ENCODE peak calls at places on chromosomes 3 and 15, in nine cellular contexts. P is transverse colon; F is psoas muscle; X is SK-N-SH; L is CD4-positive, alpha-beta T cell; O is breast epithelium; K is fibroblast of pulmonary artery; Q is left ventricle myocardium inferior; E is MCF 10A. G is an unnamed sample.

GRCh38 chr15:25333049-25333448 is 105.8 kb downstream of the UBE3A start:
- DNase-seq in X (no peak), P (peak; percentile 11), L (no peak), Q (no peak), F (no peak), K (no peak), E (no peak), O (no peak), G (no peak)

GRCh38 chr3:195714380-195715011 is 6.3 kb upstream of the MUC20 start:
- DNase-seq in Q (no peak), L (no peak), E (no peak), P (no peak), O (no peak), X (no peak), K (no peak), F (peak; percentile 63), G (no peak)

GRCh38 chr3:195226445-195226844 is 44.5 kb downstream of the XXYLT1 start:
- DNase-seq in P (no peak), E (no peak), O (no peak), X (no peak), Q (no peak), L (no peak), K (no peak), F (no peak), G (no peak)

GRCh38 chr15:100803158-100803440 is 76.5 kb upstream of the ALDH1A3 start:
- DNase-seq in L (no peak), F (no peak), P (no peak), X (no peak), E (no peak), O (no peak), K (no peak), Q (no peak), G (no peak)

GRCh38 chr3:78281381-78281780 is 1241.5 kb downstream of the ROBO2 start:
- DNase-seq in E (no peak), P (no peak), K (no peak), L (no peak), F (peak; percentile 42), Q (no peak), X (no peak), O (no peak), G (no peak)

GRCh38 chr15:40340038-40340739 is 550 bp downstream of the CCDC9B start:
- DNase-seq in E (peak; percentile 65), O (no peak), L (no peak), P (peak; percentile 76), Q (peak; percentile 90), F (peak; percentile 95), K (peak; percentile 82), X (peak; percentile 74), G (no peak)

GRCh38 chr15:68528891-68529290 is 49.9 kb upstream of the CORO2B start:
- DNase-seq in O (no peak), P (no peak), X (no peak), F (no peak), K (peak; percentile 90), E (no peak), L (no peak), Q (no peak), G (no peak)

GRCh38 chr15:90718232-90718631 is 1.1 kb downstream of the BLM start:
- DNase-seq in F (no peak), O (no peak), L (no peak), Q (no peak), K (no peak), P (no peak), E (no peak), X (no peak), G (no peak)

GRCh38 chr3:138890555-138891187 is 55.9 kb upstream of the PIK3CB start:
- DNase-seq in Q (no peak), F (no peak), X (no peak), P (no peak), K (no peak), L (no peak), O (no peak), E (no peak), G (no peak)

GRCh38 chr3:127172670-127173515 is 20.0 kb upstream of the PRR23E start:
- DNase-seq in E (peak; percentile 42), L (no peak), O (peak; percentile 12), X (peak; percentile 92), P (no peak), Q (no peak), F (no peak), K (peak; percentile 30), G (no peak)

GRCh38 chr3:107800705-107801104 is 277.9 kb downstream of the BBX start:
- DNase-seq in F (no peak), K (no peak), P (no peak), Q (no peak), O (no peak), X (no peak), L (no peak), E (no peak), G (no peak)

GRCh38 chr3:131896285-131896684 is 138.5 kb downstream of the CPNE4 start:
- DNase-seq in L (no peak), K (no peak), E (no peak), X (no peak), P (no peak), F (no peak), O (no peak), Q (no peak), G (no peak)

GRCh38 chr3:124896824-124897526 is 9.8 kb upstream of the ITGB5 start:
- DNase-seq in F (no peak), Q (no peak), O (no peak), K (no peak), X (no peak), E (no peak), P (no peak), L (no peak), G (no peak)

GRCh38 chr15:91783451-91783850 is 70.1 kb upstream of the SLCO3A1 start:
- DNase-seq in L (no peak), K (no peak), Q (no peak), X (no peak), F (no peak), O (no peak), P (no peak), E (no peak), G (no peak)

GRCh38 chr15:74378853-74379252 is 11.4 kb upstream of the CYP11A1 start:
- DNase-seq in F (peak; percentile 9), Q (no peak), P (no peak), L (no peak), E (no peak), X (peak; percentile 4), K (peak; percentile 77), O (peak; percentile 58), G (no peak)

GRCh38 chr3:81922404-81922803 is 161.0 kb upstream of the GBE1 start:
- DNase-seq in F (no peak), K (no peak), P (no peak), Q (no peak), E (no peak), L (no peak), X (no peak), O (no peak), G (no peak)

GRCh38 chr3:81920805-81921204 is 159.4 kb upstream of the GBE1 start:
- DNase-seq in K (peak; percentile 65), Q (no peak), O (no peak), X (peak; percentile 12), L (no peak), P (no peak), F (no peak), E (no peak), G (no peak)

GRCh38 chr3:81914254-81914653 is 152.8 kb upstream of the GBE1 start:
- DNase-seq in O (no peak), L (no peak), P (no peak), E (no peak), Q (no peak), F (no peak), X (no peak), K (no peak), G (no peak)

GRCh38 chr3:81916890-81917289 is 155.4 kb upstream of the GBE1 start:
- DNase-seq in E (no peak), P (no peak), Q (no peak), K (no peak), X (no peak), L (no peak), O (no peak), F (no peak), G (no peak)
- TF ChIP-seq CTCF in E (no peak), P (no peak), Q (no peak), K (no peak), X (no peak), L (no peak), O (no peak), F (no peak), G (no peak)

GRCh38 chr3:153785901-153786300 is 335.3 kb upstream of the ARHGEF26 start:
- DNase-seq in L (no peak), Q (no peak), X (no peak), K (no peak), F (no peak), O (no peak), E (no peak), P (no peak), G (no peak)
- TF ChIP-seq CTCF in L (no peak), Q (no peak), X (peak; percentile 13), K (no peak), F (no peak), O (no peak), E (no peak), P (no peak), G (no peak)

DNA sequence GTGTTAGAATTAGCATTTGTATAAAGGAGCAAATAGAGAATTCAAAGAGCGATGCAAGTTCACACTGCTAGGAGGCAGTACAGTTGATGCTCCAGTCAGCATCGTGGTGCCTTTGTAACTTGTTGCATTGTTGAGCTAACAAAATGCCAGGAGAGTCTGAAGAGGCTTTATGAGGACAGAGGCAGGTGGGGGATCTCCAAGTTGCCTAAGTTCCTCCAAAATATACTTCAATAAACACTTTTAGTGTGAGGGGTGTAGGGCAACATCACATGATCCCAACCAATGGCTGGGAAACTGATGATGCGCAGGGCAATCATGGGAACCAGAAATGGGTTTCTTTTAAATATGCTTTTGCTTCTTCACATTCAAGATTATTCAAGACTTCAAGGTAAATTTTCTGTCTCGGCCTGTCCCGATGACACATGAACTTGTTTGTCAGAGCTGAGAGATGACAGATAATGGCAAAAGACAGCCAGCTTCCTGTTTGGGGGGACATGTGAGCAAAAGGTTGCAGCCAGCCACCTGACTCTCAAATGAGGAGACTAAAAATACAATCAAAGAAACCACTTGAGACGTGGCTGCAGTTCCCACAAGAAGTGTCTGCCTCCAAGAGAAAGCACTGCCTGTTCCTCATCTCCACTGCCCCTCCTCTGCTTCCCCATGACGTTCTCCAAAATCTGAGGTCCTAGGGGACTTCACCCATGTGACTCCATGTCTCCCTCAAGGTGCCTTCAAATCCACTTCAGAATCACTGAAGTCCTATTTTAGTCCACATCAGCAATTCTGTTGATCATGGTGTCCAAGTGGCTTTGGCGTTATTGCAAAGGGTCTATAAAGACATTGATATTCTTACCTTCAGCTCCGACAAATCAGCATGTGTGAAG is 39.3 kb downstream of the KLHL6 start:
- DNase-seq in P (peak; percentile 59), X (no peak), K (no peak), F (no peak), O (no peak), E (no peak), L (peak; percentile 28), Q (no peak), G (no peak)
- TF ChIP-seq CTCF in P (no peak), X (no peak), K (no peak), F (no peak), O (no peak), E (no peak), L (no peak), Q (no peak), G (no peak)

DNA sequence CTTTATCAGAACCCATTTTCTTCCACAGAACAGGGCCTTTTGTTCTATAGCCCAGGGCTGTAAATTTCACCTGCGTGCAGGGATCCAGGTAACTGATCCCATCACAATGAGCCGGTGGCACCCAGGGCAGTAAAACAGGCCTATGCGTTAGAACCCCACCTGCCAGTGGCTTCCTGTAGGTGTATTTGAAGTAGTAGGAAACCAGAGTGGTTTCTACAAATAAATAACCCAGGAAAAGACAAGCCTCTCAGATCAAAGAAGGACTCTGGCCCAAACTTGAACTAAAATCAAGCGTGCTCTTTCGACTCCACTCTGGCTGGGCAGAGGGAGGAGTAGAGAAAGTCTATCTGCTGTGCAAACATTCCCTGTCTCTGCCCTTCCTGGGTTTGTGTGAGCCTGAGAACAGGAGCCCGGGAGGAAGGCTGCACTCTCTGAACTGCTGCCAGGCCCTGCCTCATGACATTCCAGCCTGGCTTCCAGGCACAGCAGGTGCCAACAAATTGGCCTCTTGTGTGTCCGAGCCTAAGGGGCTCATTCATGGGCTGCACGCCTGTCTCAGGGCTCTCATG is 77.7 kb downstream of the CEMIP start:
- DNase-seq in L (no peak), P (peak; percentile 73), E (peak; percentile 70), Q (peak; percentile 75), O (peak; percentile 57), F (no peak), X (no peak), K (peak; percentile 13), G (no peak)
- TF ChIP-seq CTCF in L (no peak), P (no peak), E (no peak), Q (no peak), O (no peak), F (no peak), X (no peak), K (no peak), G (no peak)

G was measured in progenitor cell of endocrine pancreas.